ENCODE peak calls at places on chromosomes 12 and 14, in five cellular contexts. J is Jurkat, Clone E6-1; O is activated T-cell treated with anti-CD3 and anti-CD28 coated beads, Interleukin-2, amount 50 U/mL, for 48 hours; B is cardiac muscle cell; R is SK-N-DZ. E is an unnamed sample.

GRCh38 chr14:86858043-86858442 is 1134.9 kb downstream of the GALC start:
- DNase-seq in J (no peak), O (no peak), B (peak), R (no peak), E (no peak)

GRCh38 chr12:75660805-75661404 is 149.5 kb upstream of the KRR1 start:
- DNase-seq in J (no peak), O (no peak), B (no peak), R (no peak), E (no peak)

GRCh38 chr12:28313631-28314030 is 123.4 kb downstream of the CCDC91 start:
- DNase-seq in J (peak), O (no peak), B (peak), R (no peak), E (no peak)

GRCh38 chr14:104794099-104794498 is 1.4 kb downstream of the AKT1 start:
- DNase-seq in J (no peak), O (peak), B (peak), R (peak), E (no peak)

GRCh38 chr12:107450541-107450940 is 235.1 kb upstream of the PWP1 start:
- DNase-seq in J (no peak), O (no peak), B (no peak), R (no peak), E (no peak)

GRCh38 chr12:66247741-66248140 is 54.6 kb upstream of the HELB start:
- DNase-seq in J (no peak), O (no peak), B (no peak), R (no peak), E (no peak)

GRCh38 chr12:54040148-54040494 is 7.3 kb downstream of the HOXC5 start:
- DNase-seq in J (no peak), O (no peak), B (no peak), R (peak), E (no peak)

GRCh38 chr12:3745152-3745551 is 7.8 kb downstream of the CRACR2A start:
- DNase-seq in J (no peak), O (peak), B (no peak), R (no peak), E (no peak)

GRCh38 chr12:45050331-45050750 is 558 bp downstream of the DBX2 start:
- DNase-seq in J (no peak), O (peak), B (no peak), R (no peak), E (no peak)

GRCh38 chr14:56659964-56660551 is 80.5 kb downstream of the TMEM260 start:
- DNase-seq in J (peak), O (no peak), B (peak), R (peak), E (peak)

GRCh38 chr12:68483592-68484373 is 126.9 kb upstream of the RAP1B start:
- DNase-seq in J (no peak), O (no peak), B (peak), R (no peak), E (no peak)

GRCh38 chr12:12331244-12331771 is 18.7 kb downstream of the MANSC1 start:
- DNase-seq in J (no peak), O (no peak), B (no peak), R (no peak), E (no peak)

GRCh38 chr14:54220697-54221431 is 175.9 kb upstream of the CDKN3 start:
- DNase-seq in J (no peak), O (no peak), B (no peak), R (no peak), E (no peak)

GRCh38 chr12:124862768-124863408 is 776 bp downstream of the SCARB1 start:
- DNase-seq in J (no peak), O (peak), B (no peak), R (no peak), E (no peak)

GRCh38 chr12:70467908-70468733 is 102.0 kb downstream of the KCNMB4 start:
- DNase-seq in J (no peak), O (no peak), B (no peak), R (no peak), E (no peak)

GRCh38 chr14:93962701-93963601 is 13.4 kb downstream of the ASB2 start:
- DNase-seq in J (no peak), O (peak), B (no peak), R (no peak), E (no peak)

GRCh38 chr14:54147285-54147684 is 190.7 kb upstream of the BMP4 start:
- DNase-seq in J (no peak), O (no peak), B (peak), R (no peak), E (no peak)

GRCh38 chr14:61491876-61492440 is 170.6 kb downstream of the PRKCH start:
- DNase-seq in J (no peak), O (no peak), B (no peak), R (no peak), E (no peak)

GRCh38 chr12:108721824-108722223 is 9.5 kb downstream of the CORO1C start:
- DNase-seq in J (no peak), O (no peak), B (no peak), R (no peak), E (no peak)

GRCh38 chr14:72692678-72693077 is 201.2 kb downstream of the DPF3 start:
- DNase-seq in J (no peak), O (no peak), B (peak), R (no peak), E (no peak)

GRCh38 chr12:6215932-6216494 is 15.8 kb downstream of the CD9 start:
- DNase-seq in J (no peak), O (no peak), B (peak), R (no peak), E (no peak)

GRCh38 chr12:108765289-108765764 is 34.0 kb upstream of the CORO1C start:
- DNase-seq in J (no peak), O (no peak), B (no peak), R (no peak), E (no peak)

GRCh38 chr12:87509233-87509820 is 519.9 kb downstream of the C12orf50 start:
- DNase-seq in J (no peak), O (no peak), B (peak), R (no peak), E (no peak)

GRCh38 chr14:64539186-64539552 is 1.4 kb upstream of the HSPA2 start:
- DNase-seq in J (no peak), O (no peak), B (no peak), R (no peak), E (no peak)

GRCh38 chr14:53035796-53036195 is 84.9 kb upstream of the FERMT2 start:
- DNase-seq in J (no peak), O (no peak), B (no peak), R (no peak), E (no peak)

GRCh38 chr12:124861492-124861891 is 2.2 kb downstream of the SCARB1 start:
- DNase-seq in J (no peak), O (no peak), B (peak), R (no peak), E (peak)

GRCh38 chr14:39368261-39368959 is 63.8 kb downstream of the FBXO33 start:
- DNase-seq in J (peak), O (peak), B (peak), R (peak), E (peak)

GRCh38 chr12:123860369-123860768 is 98.3 kb downstream of the DNAH10 start:
- DNase-seq in J (no peak), O (no peak), B (no peak), R (no peak), E (no peak)

GRCh38 chr12:49627752-49628360 is 4.5 kb downstream of the PRPF40B start:
- DNase-seq in J (no peak), O (no peak), B (peak), R (no peak), E (no peak)

GRCh38 chr12:41188058-41188840 is at the start of gene PDZRN4:
- DNase-seq in J (no peak), O (no peak), B (peak), R (no peak), E (peak)

GRCh38 chr14:72236629-72237028 is 304.4 kb downstream of the RGS6 start:
- DNase-seq in J (no peak), O (no peak), B (no peak), R (no peak), E (no peak)

GRCh38 chr12:55624056-55624455 is 12.6 kb upstream of the OR10P1 start:
- DNase-seq in J (no peak), O (peak), B (no peak), R (no peak), E (no peak)

E was measured in D341Med.